ENCODE peak calls at places on chromosomes 16 and 17, in four cellular contexts. S is heart left ventricle, Z is thoracic aorta, U is fibroblast of lung. F is an unnamed sample.

GRCh38 chr16:24539850-24540484 is 601 bp downstream of the RBBP6 start:
- DNase-seq in Z (no peak), S (peak), U (peak), F (peak)

GRCh38 chr16:55284718-55285099 is 39.3 kb upstream of the IRX6 start:
- DNase-seq in Z (no peak), S (no peak), U (no peak), F (no peak)

GRCh38 chr16:30350134-30350871 is 4.8 kb downstream of the CD2BP2 start:
- DNase-seq in U (peak), Z (no peak), S (no peak), F (no peak)

GRCh38 chr17:15220785-15221184 is 44.3 kb downstream of the PMP22 start:
- DNase-seq in U (no peak), Z (no peak), S (no peak), F (no peak)

GRCh38 chr17:17414316-17414937 is 62.4 kb upstream of the MED9 start:
- DNase-seq in Z (no peak), U (peak), S (peak), F (no peak)

GRCh38 chr16:51880776-51881175 is 666.2 kb downstream of the TOX3 start:
- DNase-seq in Z (no peak), S (no peak), U (peak), F (no peak)

GRCh38 chr17:41736983-41737679 is 2.7 kb upstream of the HAP1 start:
- DNase-seq in U (no peak), Z (no peak), S (no peak), F (no peak)

GRCh38 chr16:87945351-87946042 is 5.7 kb upstream of the BANP start:
- DNase-seq in Z (no peak), S (peak), U (peak), F (peak)

GRCh38 chr17:38605852-38606645 is at the start of gene SRCIN1:
- DNase-seq in Z (no peak), U (peak), S (peak), F (peak)

GRCh38 chr17:16446338-16446983 is 31.1 kb downstream of the TRPV2 start:
- DNase-seq in S (no peak), Z (no peak), U (no peak), F (no peak)

GRCh38 chr16:24609417-24609739 is 70.0 kb downstream of the RBBP6 start:
- DNase-seq in S (no peak), U (no peak), Z (no peak), F (no peak)

GRCh38 chr17:20896153-20896649 is 146.6 kb downstream of the USP22 start:
- DNase-seq in Z (no peak), U (no peak), S (no peak), F (peak)

GRCh38 chr17:42428141-42428944 is 5.3 kb upstream of the CAVIN1 start:
- DNase-seq in S (no peak), U (peak), Z (peak), F (peak)

GRCh38 chr17:47273245-47273644 is 19.6 kb downstream of the ITGB3 start:
- DNase-seq in Z (no peak), U (no peak), S (no peak), F (no peak)

GRCh38 chr16:30893744-30894539 is at the start of gene BCL7C:
- DNase-seq in U (peak), Z (peak), S (peak), F (peak)

GRCh38 chr16:84829168-84829965 is 9.6 kb downstream of the CRISPLD2 start:
- DNase-seq in U (peak), Z (no peak), S (no peak), F (no peak)

GRCh38 chr17:72506773-72507172 is 386.0 kb downstream of the SOX9 start:
- DNase-seq in U (peak), Z (no peak), S (no peak), F (peak)

GRCh38 chr17:71378741-71379140 is 742.1 kb upstream of the SOX9 start:
- DNase-seq in Z (no peak), S (no peak), U (no peak), F (no peak)

GRCh38 chr17:61442136-61442775 is 10.0 kb upstream of the TBX4 start:
- DNase-seq in Z (no peak), S (no peak), U (no peak), F (no peak)

GRCh38 chr17:72461757-72462156 is 340.9 kb downstream of the SOX9 start:
- DNase-seq in U (no peak), Z (no peak), S (no peak), F (no peak)

GRCh38 chr16:85878875-85879274 is 20.1 kb upstream of the IRF8 start:
- DNase-seq in Z (no peak), U (peak), S (no peak), F (no peak)

GRCh38 chr16:69566437-69567030 is 768 bp downstream of the NFAT5 start:
- DNase-seq in Z (no peak), U (peak), S (peak), F (peak)

GRCh38 chr16:75534560-75535205 is 1.2 kb downstream of the CHST5 start:
- DNase-seq in S (no peak), Z (no peak), U (no peak), F (no peak)

GRCh38 chr17:59470624-59471297 is 94.6 kb upstream of the DHX40 start:
- DNase-seq in S (no peak), U (no peak), Z (no peak), F (no peak)

GRCh38 chr17:56478836-56479447 is 114.6 kb upstream of the NOG start:
- DNase-seq in U (peak), Z (no peak), S (no peak), F (peak)

GRCh38 chr17:73196500-73196899 is 3.6 kb downstream of the COG1 start:
- DNase-seq in U (peak), Z (no peak), S (peak), F (no peak)

GRCh38 chr17:68184141-68184571 is 63.7 kb upstream of the AMZ2 start:
- DNase-seq in Z (no peak), S (no peak), U (peak), F (no peak)

GRCh38 chr16:72244853-72245252 is 72.9 kb upstream of the PMFBP1 start:
- DNase-seq in S (no peak), U (no peak), Z (no peak), F (no peak)

GRCh38 chr16:48393843-48394703 is 8.9 kb upstream of the SIAH1 start:
- DNase-seq in S (no peak), U (peak), Z (no peak), F (no peak)

GRCh38 chr16:2019919-2020831 is 590 bp downstream of the NPW start:
- DNase-seq in U (no peak), Z (no peak), S (no peak), F (peak)

GRCh38 chr17:30414486-30414885 is 35.8 kb downstream of the CPD start:
- DNase-seq in U (peak), Z (no peak), S (no peak), F (no peak)

GRCh38 chr16:55021595-55022475 is 91.2 kb downstream of the IRX5 start:
- DNase-seq in Z (no peak), S (no peak), U (peak), F (peak)

GRCh38 chr17:15261063-15261817 is 3.9 kb downstream of the PMP22 start:
- DNase-seq in Z (no peak), S (peak), U (peak), F (peak)

GRCh38 chr16:12083625-12084024 is 107.1 kb downstream of the SNX29 start:
- DNase-seq in S (no peak), U (no peak), Z (no peak), F (no peak)

GRCh38 chr16:15775663-15776304 is 81.0 kb downstream of the MYH11 start:
- DNase-seq in U (no peak), S (no peak), Z (no peak), F (no peak)

GRCh38 chr16:15776572-15776971 is 80.3 kb downstream of the MYH11 start:
- DNase-seq in S (no peak), U (no peak), Z (no peak), F (no peak)

GRCh38 chr16:15778204-15778743 is 78.6 kb downstream of the MYH11 start:
- DNase-seq in U (no peak), S (no peak), Z (no peak), F (no peak)

GRCh38 chr16:15778999-15779614 is 77.7 kb downstream of the MYH11 start:
- DNase-seq in S (no peak), U (no peak), Z (no peak), F (no peak)

DNA sequence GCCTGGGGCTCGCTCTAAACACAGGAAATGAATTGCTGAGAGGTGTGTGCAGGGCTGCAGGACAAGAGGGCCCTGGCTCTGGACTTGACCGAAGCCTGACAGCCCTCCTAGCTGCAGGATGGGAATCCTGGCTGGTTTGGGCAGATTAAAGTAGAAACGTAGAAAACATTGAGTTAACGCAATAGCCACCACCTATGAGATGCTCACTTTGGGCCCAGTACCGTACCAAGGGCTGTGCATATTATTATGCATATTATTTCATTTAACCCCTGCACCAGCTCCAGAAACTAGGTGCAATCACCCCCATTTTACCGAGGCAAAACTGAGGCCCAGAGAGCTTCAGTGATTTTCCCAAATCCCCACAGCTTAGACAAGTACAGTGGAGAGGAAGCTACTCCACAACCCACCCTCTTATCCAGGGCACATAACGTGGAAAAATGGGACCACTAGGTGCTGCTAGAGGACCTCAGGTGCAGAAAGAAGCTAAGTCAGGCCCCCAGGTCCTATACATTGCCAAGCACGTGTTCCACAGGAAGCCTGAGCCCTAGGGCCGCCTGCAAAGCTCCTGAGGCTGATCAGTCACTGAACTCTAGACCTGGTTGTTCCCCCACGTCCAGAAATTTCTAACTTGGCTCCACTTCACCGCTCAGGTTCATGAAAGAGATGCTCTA is 79.2 kb downstream of the MYH11 start:
- DNase-seq in U (peak), Z (no peak), S (no peak), F (peak)
- TF ChIP-seq CTCF in U (peak), Z (no peak), S (peak), F (peak)

DNA sequence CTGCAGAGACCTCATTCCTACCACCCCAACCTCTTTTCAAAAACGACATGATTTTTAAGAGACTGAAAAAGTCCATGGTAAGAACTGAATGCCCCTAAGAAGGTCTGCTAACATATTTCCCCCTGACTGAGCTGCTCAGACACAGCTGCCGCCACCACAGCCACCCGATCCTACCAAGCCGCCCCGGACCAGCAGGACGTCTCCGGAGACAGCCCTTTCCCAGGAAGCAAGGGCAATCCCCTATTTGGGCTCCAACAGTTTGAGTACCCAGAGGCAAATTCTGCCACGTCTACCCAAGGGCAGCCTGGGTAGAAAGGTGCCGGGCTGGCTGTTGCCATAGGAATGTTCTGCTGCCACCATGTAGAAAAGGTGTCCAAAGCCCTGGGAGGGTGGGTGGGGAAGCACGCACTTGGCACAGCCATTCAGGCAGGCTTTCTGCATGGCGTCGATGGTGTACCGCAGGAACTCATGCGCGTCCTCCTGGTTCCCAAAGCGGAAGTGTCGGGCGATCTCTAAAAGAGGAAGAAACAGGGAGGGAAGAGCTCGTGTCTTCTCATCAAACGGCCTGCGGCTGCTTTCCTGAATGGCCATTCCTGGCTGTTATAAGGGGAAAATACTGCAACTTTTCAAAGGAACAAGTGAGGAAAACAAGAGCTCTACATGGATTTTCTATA is 13.6 kb downstream of the USP36 start:
- DNase-seq in S (peak), Z (no peak), U (no peak), F (no peak)
- H3K27ac ChIP-seq in S (no peak), Z (no peak), U (no peak), F (no peak)

GRCh38 chr16:81496742-81497141 is 52.1 kb downstream of the CMIP start:
- DNase-seq in Z (no peak), S (no peak), U (no peak), F (no peak)

GRCh38 chr16:81494888-81495287 is 50.3 kb downstream of the CMIP start:
- DNase-seq in U (no peak), Z (no peak), S (no peak), F (no peak)

GRCh38 chr16:81494434-81494806 is 49.8 kb downstream of the CMIP start:
- DNase-seq in S (no peak), Z (no peak), U (no peak), F (no peak)

GRCh38 chr16:81493755-81494433 is 49.3 kb downstream of the CMIP start:
- DNase-seq in Z (no peak), U (peak), S (no peak), F (no peak)

GRCh38 chr16:81495321-81496234 is 51.0 kb downstream of the CMIP start:
- DNase-seq in S (peak), U (no peak), Z (no peak), F (no peak)
- TF ChIP-seq CTCF in S (peak), U (no peak), Z (no peak), F (no peak)

GRCh38 chr17:77142689-77143088 is 1.9 kb downstream of the SEC14L1 start:
- DNase-seq in U (no peak), S (no peak), Z (no peak), F (no peak)
- H3K27ac ChIP-seq in U (no peak), S (peak), Z (peak), F (no peak)

GRCh38 chr17:64507418-64507766 is 615 bp downstream of the CEP95 start:
- DNase-seq in U (peak), S (no peak), Z (no peak), F (peak)

GRCh38 chr17:64505320-64506200 is 529 bp downstream of the DDX5 start:
- DNase-seq in S (peak), Z (peak), U (peak), F (peak)

GRCh38 chr17:64504769-64505319 is 1.2 kb downstream of the DDX5 start:
- DNase-seq in S (no peak), Z (no peak), U (peak), F (peak)

GRCh38 chr17:64506576-64507417 is at the start of gene CEP95:
- DNase-seq in S (peak), Z (peak), U (peak), F (peak)

GRCh38 chr17:64506201-64506575 is at the start of gene DDX5:
- DNase-seq in Z (peak), U (no peak), S (peak), F (peak)
- TF ChIP-seq CTCF in Z (no peak), U (no peak), S (no peak), F (no peak)

GRCh38 chr16:46927273-46927672 is 43.1 kb downstream of the GPT2 start:
- DNase-seq in U (no peak), Z (no peak), S (no peak), F (no peak)

GRCh38 chr16:46922239-46922638 is 38.1 kb downstream of the GPT2 start:
- DNase-seq in U (no peak), Z (no peak), S (no peak), F (no peak)

GRCh38 chr16:46926470-46927225 is 42.5 kb downstream of the GPT2 start:
- DNase-seq in S (no peak), U (no peak), Z (no peak), F (no peak)

GRCh38 chr16:46923513-46924295 is 39.5 kb downstream of the GPT2 start:
- DNase-seq in Z (no peak), S (no peak), U (no peak), F (no peak)

DNA sequence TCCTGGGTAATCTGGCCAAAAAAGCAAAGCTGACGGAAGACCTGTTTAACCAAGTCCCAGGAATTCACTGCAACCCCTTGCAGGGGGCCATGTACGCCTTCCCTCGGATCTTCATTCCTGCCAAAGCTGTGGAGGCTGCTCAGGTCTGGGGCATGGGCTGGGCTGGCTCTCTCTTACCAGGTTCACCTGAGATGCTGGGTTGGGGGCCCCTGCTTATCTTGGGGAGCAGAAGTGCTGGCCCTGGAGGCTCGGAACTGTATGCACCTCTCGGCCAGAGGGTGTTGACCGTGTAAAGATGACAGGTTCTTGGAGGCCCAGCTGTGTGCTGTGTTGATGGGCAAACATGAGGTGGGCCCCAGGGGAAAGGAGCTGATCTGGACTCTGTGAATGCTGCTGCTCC is 40.2 kb downstream of the GPT2 start:
- DNase-seq in S (no peak), U (no peak), Z (no peak), F (no peak)
- H3K27ac ChIP-seq in S (no peak), U (no peak), Z (no peak), F (no peak)

F was measured in A673.